ENCODE peak calls at places on chromosome X, in eight cellular contexts. Y is myocyte; K is stimulated activated naive CD8-positive, alpha-beta T cell treated with anti-CD3 and anti-CD28 coated beads, Interleukin-15, Interleukin-2, amounts not matched to agents 100 U/mL and 50 U/mL, for 24 hours; X is cardiac septum; W is mucosa of descending colon; A is NCI-H1048; D is iris pigment epithelial cell; R is ACHN. Q is an unnamed sample.

GRCh38 chrX:111470681-111471403 is 40.6 kb upstream of the SERTM2 start:
- DNase-seq in Y (no peak), K (no peak), X (no peak), W (no peak), A (no peak), D (no peak), R (no peak), Q (no peak)

GRCh38 chrX:107748490-107748889 is 27.1 kb downstream of the TSC22D3 start:
- DNase-seq in Y (no peak), K (no peak), X (no peak), W (no peak), A (no peak), D (no peak), R (no peak), Q (no peak)

GRCh38 chrX:85107407-85107806 is 103.7 kb downstream of the APOOL start:
- DNase-seq in Y (no peak), K (no peak), X (no peak), W (no peak), A (no peak), D (peak; percentile 3), R (no peak), Q (no peak)

GRCh38 chrX:21947671-21948070 is 7.2 kb downstream of the SMS start:
- DNase-seq in Y (no peak), K (no peak), X (no peak), W (no peak), A (no peak), D (no peak), R (no peak), Q (no peak)

GRCh38 chrX:129488359-129488758 is 34.9 kb downstream of the SMARCA1 start:
- DNase-seq in Y (no peak), K (no peak), X (no peak), W (no peak), A (no peak), D (no peak), R (peak; percentile 0), Q (no peak)

GRCh38 chrX:70481871-70482270 is 37.2 kb downstream of the DLG3 start:
- DNase-seq in Y (no peak), K (no peak), X (no peak), W (no peak), A (no peak), D (peak; percentile 10), R (no peak), Q (no peak)

GRCh38 chrX:8639949-8640348 is 92.0 kb downstream of the ANOS1 start:
- DNase-seq in Y (no peak), K (no peak), X (no peak), W (no peak), A (no peak), D (no peak), R (no peak), Q (no peak)

GRCh38 chrX:155962906-155963305 is 34.6 kb upstream of the IL9R start:
- DNase-seq in Y (no peak), K (no peak), X (no peak), W (no peak), A (no peak), D (no peak), R (no peak), Q (no peak)

GRCh38 chrX:17030580-17031285 is 84.3 kb downstream of the REPS2 start:
- DNase-seq in Y (peak; percentile 18), K (no peak), X (no peak), W (no peak), A (no peak), D (peak; percentile 41), R (no peak), Q (no peak)

GRCh38 chrX:153926863-153927685 is 1.0 kb upstream of the ARHGAP4 start:
- DNase-seq in Y (peak; percentile 63), K (peak; percentile 76), X (peak; percentile 93), W (peak; percentile 66), A (no peak), D (peak; percentile 35), R (no peak), Q (peak; percentile 77)

GRCh38 chrX:100407784-100408642 is 2.1 kb downstream of the PCDH19 start:
- DNase-seq in Y (no peak), K (no peak), X (no peak), W (peak; percentile 4), A (no peak), D (no peak), R (no peak), Q (no peak)

GRCh38 chrX:48835524-48836329 is at the start of gene PCSK1N:
- DNase-seq in Y (no peak), K (peak; percentile 55), X (no peak), W (no peak), A (peak; percentile 54), D (no peak), R (no peak), Q (peak; percentile 65)

GRCh38 chrX:104641176-104641575 is 75.2 kb downstream of the IL1RAPL2 start:
- DNase-seq in Y (no peak), K (no peak), X (no peak), W (no peak), A (no peak), D (no peak), R (no peak), Q (no peak)

GRCh38 chrX:15269618-15270521 is at the start of gene ASB9:
- DNase-seq in Y (peak; percentile 42), K (peak; percentile 11), X (no peak), W (peak; percentile 66), A (no peak), D (peak; percentile 77), R (peak; percentile 80), Q (peak; percentile 78)

GRCh38 chrX:123590842-123591491 is 141.9 kb downstream of the THOC2 start:
- DNase-seq in Y (no peak), K (no peak), X (no peak), W (no peak), A (no peak), D (peak; percentile 68), R (peak; percentile 49), Q (peak; percentile 46)

GRCh38 chrX:11768039-11768438 is 10.0 kb downstream of the MSL3 start:
- DNase-seq in Y (no peak), K (no peak), X (no peak), W (no peak), A (no peak), D (no peak), R (no peak), Q (no peak)

GRCh38 chrX:42776195-42776594 is 1.8 kb downstream of the PPP1R2C start:
- DNase-seq in Y (no peak), K (no peak), X (no peak), W (no peak), A (no peak), D (peak; percentile 7), R (no peak), Q (no peak)

GRCh38 chrX:155068165-155068564 is 2.8 kb downstream of the CMC4 start:
- DNase-seq in Y (peak; percentile 42), K (peak; percentile 4), X (no peak), W (no peak), A (no peak), D (peak; percentile 61), R (peak; percentile 62), Q (peak; percentile 54)

GRCh38 chrX:132843387-132843786 is 115.0 kb downstream of the HS6ST2 start:
- DNase-seq in Y (peak; percentile 4), K (no peak), X (no peak), W (no peak), A (no peak), D (no peak), R (no peak), Q (no peak)

GRCh38 chrX:38438321-38438720 is 85.9 kb downstream of the OTC start:
- DNase-seq in Y (no peak), K (no peak), X (no peak), W (no peak), A (no peak), D (no peak), R (no peak), Q (no peak)

GRCh38 chrX:102651968-102652744 is 873 bp downstream of the GPRASP1 start:
- DNase-seq in Y (peak; percentile 9), K (peak; percentile 37), X (no peak), W (peak; percentile 47), A (no peak), D (peak; percentile 49), R (peak; percentile 32), Q (no peak)

GRCh38 chrX:12970691-12971202 is 4.2 kb upstream of the TMSB4X start:
- DNase-seq in Y (no peak), K (peak; percentile 44), X (no peak), W (peak; percentile 47), A (no peak), D (peak; percentile 76), R (no peak), Q (no peak)

GRCh38 chrX:132954323-132954722 is 4.1 kb downstream of the HS6ST2 start:
- DNase-seq in Y (no peak), K (no peak), X (no peak), W (no peak), A (no peak), D (no peak), R (no peak), Q (no peak)

GRCh38 chrX:12771445-12772069 is 19.7 kb upstream of the PRPS2 start:
- DNase-seq in Y (no peak), K (peak; percentile 73), X (no peak), W (peak; percentile 64), A (peak; percentile 1), D (peak; percentile 36), R (no peak), Q (no peak)

GRCh38 chrX:67563469-67564448 is 19.9 kb downstream of the AR start:
- DNase-seq in Y (peak; percentile 79), K (no peak), X (no peak), W (no peak), A (no peak), D (peak; percentile 79), R (no peak), Q (no peak)

GRCh38 chrX:68835104-68835442 is 6.3 kb downstream of the EFNB1 start:
- DNase-seq in Y (no peak), K (no peak), X (peak; percentile 41), W (no peak), A (no peak), D (no peak), R (no peak), Q (no peak)

GRCh38 chrX:68932611-68933010 is 103.8 kb downstream of the EFNB1 start:
- DNase-seq in Y (no peak), K (no peak), X (peak; percentile 76), W (no peak), A (no peak), D (no peak), R (no peak), Q (no peak)

GRCh38 chrX:124518888-124519287 is 172.5 kb downstream of the SH2D1A start:
- DNase-seq in Y (no peak), K (no peak), X (no peak), W (no peak), A (no peak), D (peak; percentile 47), R (peak; percentile 1), Q (no peak)

GRCh38 chrX:144730486-144730885 is 516.8 kb upstream of the SPANXN1 start:
- DNase-seq in Y (no peak), K (no peak), X (no peak), W (no peak), A (no peak), D (peak; percentile 55), R (no peak), Q (no peak)

GRCh38 chrX:37942170-37942569 is 64.2 kb upstream of the SYTL5 start:
- DNase-seq in Y (no peak), K (no peak), X (no peak), W (no peak), A (no peak), D (no peak), R (no peak), Q (no peak)

GRCh38 chrX:7582191-7582590 is 260.8 kb upstream of the VCX start:
- DNase-seq in Y (no peak), K (no peak), X (no peak), W (no peak), A (no peak), D (no peak), R (no peak), Q (peak; percentile 22)

GRCh38 chrX:50814701-50815476 is 895 bp upstream of the SHROOM4 start:
- DNase-seq in Y (no peak), K (no peak), X (no peak), W (peak; percentile 7), A (no peak), D (peak; percentile 54), R (peak; percentile 11), Q (no peak)